ENCODE peak calls at places on chromosomes 7 and 10, in five cellular contexts. F is H1, P is HEK293T, Y is GM12878, X is HepG2. N is an unnamed sample.

GRCh38 chr7:45176886-45177731 is 19.5 kb downstream of the RAMP3 start:
- DNase-seq in P (no peak), Y (no peak), X (no peak), F (no peak), N (no peak)

GRCh38 chr10:18060217-18060616 is 80.0 kb upstream of the CACNB2 start:
- DNase-seq in Y (no peak), X (no peak), P (no peak), F (no peak), N (no peak)

GRCh38 chr7:139127648-139128047 is 18.1 kb upstream of the ZC3HAV1 start:
- DNase-seq in P (no peak), Y (no peak), X (no peak), F (no peak), N (no peak)

GRCh38 chr10:131738396-131738735 is 162.4 kb upstream of the PPP2R2D start:
- DNase-seq in Y (no peak), P (no peak), F (peak; percentile 29), X (no peak), N (no peak)

GRCh38 chr10:92849234-92849525 is 860 bp downstream of the EXOC6 start:
- DNase-seq in Y (no peak), F (no peak), X (no peak), P (no peak), N (no peak)

GRCh38 chr7:151068069-151068773 is 8.8 kb downstream of the SLC4A2 start:
- DNase-seq in F (no peak), P (no peak), X (no peak), Y (no peak), N (no peak)

GRCh38 chr10:93106631-93107072 is 33.0 kb downstream of the CYP26A1 start:
- DNase-seq in F (no peak), P (no peak), Y (no peak), X (peak; percentile 95), N (no peak)

GRCh38 chr10:69456880-69457693 is 5.8 kb downstream of the TSPAN15 start:
- DNase-seq in F (no peak), X (no peak), Y (no peak), P (no peak), N (no peak)

GRCh38 chr7:831596-832291 is 532 bp upstream of the SUN1 start:
- DNase-seq in P (peak; percentile 40), Y (peak; percentile 64), F (no peak), X (peak; percentile 35), N (no peak)

GRCh38 chr10:98460837-98461499 is 14.2 kb upstream of the HPS1 start:
- DNase-seq in F (no peak), X (peak; percentile 77), P (no peak), Y (no peak), N (no peak)

GRCh38 chr10:31816318-31816717 is 112.3 kb downstream of the ARHGAP12 start:
- DNase-seq in F (no peak), Y (no peak), X (peak; percentile 28), P (no peak), N (no peak)

GRCh38 chr10:118423800-118424479 is 81.8 kb upstream of the FAM204A start:
- DNase-seq in X (peak; percentile 89), P (peak; percentile 92), Y (no peak), F (peak; percentile 92), N (peak; percentile 94)

GRCh38 chr10:106707657-106708056 is 456.8 kb downstream of the SORCS1 start:
- DNase-seq in X (no peak), P (no peak), Y (no peak), F (no peak), N (peak; percentile 9)

GRCh38 chr7:140649566-140650205 is 9.1 kb upstream of the DENND2A start:
- DNase-seq in F (no peak), Y (no peak), P (no peak), X (no peak), N (no peak)

GRCh38 chr10:66381045-66381444 is 544.8 kb upstream of the LRRTM3 start:
- DNase-seq in X (no peak), Y (no peak), F (no peak), P (no peak), N (no peak)

GRCh38 chr7:13904689-13905088 is 84.8 kb downstream of the ETV1 start:
- DNase-seq in P (no peak), Y (no peak), X (no peak), F (no peak), N (no peak)

GRCh38 chr10:88209837-88210552 is 346.6 kb downstream of the PTEN start:
- DNase-seq in P (no peak), X (no peak), F (no peak), Y (no peak), N (no peak)

GRCh38 chr7:132742152-132742551 is 165.9 kb upstream of the PLXNA4 start:
- DNase-seq in Y (no peak), X (no peak), P (no peak), F (no peak), N (no peak)

GRCh38 chr7:105821527-105821926 is 54.9 kb downstream of the ATXN7L1 start:
- DNase-seq in X (no peak), P (no peak), Y (no peak), F (no peak), N (no peak)

GRCh38 chr10:57925045-57925444 is 342.6 kb downstream of the IPMK start:
- DNase-seq in F (no peak), Y (no peak), P (no peak), X (no peak), N (no peak)

DNA sequence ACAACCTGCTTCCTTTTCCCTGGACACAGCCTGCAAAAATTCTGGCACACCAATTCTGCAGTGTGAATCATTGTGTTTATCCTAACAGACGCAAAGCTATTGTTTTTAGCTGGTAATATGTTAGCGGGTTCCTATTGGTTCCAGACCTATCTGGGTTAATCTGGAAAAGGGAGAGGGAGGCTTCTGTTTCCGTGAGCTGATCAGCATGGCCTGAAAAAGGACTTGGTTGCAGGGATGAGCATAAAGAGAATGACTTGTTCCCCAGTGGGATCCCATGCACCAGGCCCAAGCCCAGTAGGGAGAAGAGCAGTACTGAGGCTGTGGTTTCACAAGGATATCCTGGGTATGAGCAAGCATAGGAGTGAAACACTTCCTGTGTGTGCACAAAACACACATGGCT is 78.4 kb downstream of the PDE1C start:
- DNase-seq in P (no peak), X (no peak), F (no peak), Y (no peak), N (no peak)
- TF ChIP-seq SUZ12 in P (no peak), X (no peak), F (no peak), Y (no peak), N (no peak)

DNA sequence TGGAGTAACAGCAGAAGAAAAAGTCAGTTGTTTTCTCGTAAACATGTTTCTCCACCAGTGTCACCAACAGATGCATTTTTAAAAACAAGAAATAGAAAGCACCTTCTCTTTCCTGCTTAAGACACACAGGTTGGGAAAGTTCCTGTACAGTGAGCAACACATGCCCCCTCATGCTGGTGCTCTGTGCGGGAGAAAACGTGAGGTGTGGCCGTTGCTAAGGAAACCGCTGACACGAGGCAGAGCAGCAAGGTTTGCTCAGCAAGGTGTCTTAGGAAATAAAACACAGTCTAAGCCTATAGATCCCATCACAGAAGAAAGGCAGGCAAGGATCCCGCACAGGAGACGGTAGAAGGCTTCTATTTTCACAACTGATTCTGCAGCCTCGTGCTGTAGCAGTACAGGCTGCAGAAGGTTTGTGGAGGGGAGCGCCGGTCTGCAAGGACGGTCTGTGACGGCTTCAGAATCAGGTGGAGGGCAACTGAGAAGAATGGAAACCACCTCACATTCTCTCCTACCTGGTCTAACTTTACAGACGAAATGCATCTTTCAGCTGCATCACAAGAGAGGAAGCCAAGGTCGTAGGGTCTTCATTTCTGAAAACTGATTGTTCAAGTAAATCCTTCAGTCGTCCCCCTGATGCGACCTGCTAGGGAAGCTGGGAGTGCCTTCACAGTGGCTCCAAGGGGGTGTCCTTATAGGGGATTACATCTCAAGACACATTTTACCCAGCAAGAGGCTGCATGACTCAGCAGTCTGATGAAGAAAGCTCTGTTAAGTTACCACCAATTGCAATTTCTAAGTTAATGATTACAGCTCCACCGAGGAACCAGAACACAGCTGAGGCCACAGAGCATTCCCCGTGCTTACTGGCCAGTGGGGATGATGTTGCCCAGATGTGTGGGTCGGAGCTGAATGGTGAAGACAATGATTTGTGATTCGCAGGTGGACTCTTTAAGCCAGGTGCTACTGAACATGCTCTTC is 150.7 kb upstream of the KLF14 start:
- DNase-seq in X (peak; percentile 55), P (no peak), Y (no peak), F (peak; percentile 26), N (no peak)
- TF ChIP-seq SUZ12 in X (no peak), P (no peak), Y (no peak), F (no peak), N (no peak)

GRCh38 chr7:35258125-35258890 is 4.4 kb upstream of the TBX20 start:
- DNase-seq in Y (no peak), P (no peak), X (no peak), F (no peak), N (no peak)

GRCh38 chr7:35260254-35260653 is 6.4 kb upstream of the TBX20 start:
- DNase-seq in Y (no peak), P (no peak), F (no peak), X (no peak), N (no peak)

GRCh38 chr7:35261041-35261440 is 7.1 kb upstream of the TBX20 start:
- DNase-seq in Y (no peak), X (no peak), P (no peak), F (no peak), N (no peak)

GRCh38 chr7:35258891-35259537 is 5.1 kb upstream of the TBX20 start:
- DNase-seq in F (no peak), Y (no peak), X (no peak), P (no peak), N (no peak)

DNA sequence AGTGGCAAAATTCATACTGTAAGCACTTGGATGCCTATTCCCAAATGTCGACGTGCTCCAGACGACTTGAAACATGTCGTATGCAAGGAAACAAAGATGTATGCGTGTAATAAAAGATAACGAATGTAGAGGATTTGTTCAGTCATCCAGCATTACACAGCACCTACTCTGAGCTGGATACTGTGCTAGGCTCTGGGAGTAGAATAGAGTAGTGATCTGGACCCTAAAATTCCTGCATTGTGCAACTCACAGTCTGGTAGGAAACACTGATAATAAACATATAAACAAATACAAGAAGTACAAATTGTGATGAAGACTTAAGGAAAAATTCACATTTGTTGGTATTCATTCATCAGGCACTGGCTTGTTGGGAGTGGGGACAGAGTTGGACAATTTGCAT is 5.7 kb upstream of the TBX20 start:
- DNase-seq in Y (no peak), P (no peak), X (no peak), F (no peak), N (no peak)
- TF ChIP-seq SUZ12 in Y (no peak), P (no peak), X (no peak), F (peak; percentile 3), N (no peak)

GRCh38 chr7:102146989-102147388 is 139.7 kb upstream of the SH2B2 start:
- DNase-seq in P (no peak), X (no peak), F (no peak), Y (no peak), N (no peak)

GRCh38 chr7:102149416-102149815 is 137.3 kb upstream of the SH2B2 start:
- DNase-seq in X (no peak), P (no peak), Y (no peak), F (no peak), N (no peak)

GRCh38 chr7:102150266-102150665 is 136.4 kb upstream of the SH2B2 start:
- DNase-seq in X (no peak), F (no peak), Y (no peak), P (no peak), N (no peak)

GRCh38 chr7:102146122-102146521 is 140.5 kb upstream of the SH2B2 start:
- DNase-seq in P (no peak), X (no peak), Y (no peak), F (no peak), N (no peak)

DNA sequence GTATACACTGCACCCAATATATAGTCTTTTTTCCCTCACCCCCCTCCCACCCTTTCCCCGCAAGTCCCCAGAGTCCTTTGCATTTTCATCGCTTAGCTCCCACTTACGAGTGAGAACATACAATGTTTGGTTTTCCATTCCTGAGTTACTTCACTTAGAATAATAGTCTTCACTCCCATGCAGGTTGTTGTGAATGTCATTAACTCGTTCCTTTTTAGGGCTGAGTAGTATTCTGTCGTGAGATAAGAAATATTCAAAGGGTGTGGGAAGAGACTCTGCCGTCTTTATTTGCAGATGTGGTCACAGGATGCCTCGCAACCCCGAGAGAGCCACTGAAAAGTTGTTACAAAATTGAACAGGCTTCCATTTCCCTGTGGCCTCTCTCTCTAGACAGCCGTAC is 137.9 kb upstream of the SH2B2 start:
- DNase-seq in Y (no peak), F (no peak), P (no peak), X (no peak), N (no peak)
- TF ChIP-seq SUZ12 in Y (no peak), F (no peak), P (no peak), X (no peak), N (no peak)

N was measured in NT2/D1.